ENCODE peak calls at places on chromosome 22, in ten cellular contexts. One of them, this sample, is unnamed.
A peak's percentile ranks its signal among the peaks of the same experiment; 100 is the strongest.

GRCh38 chr22:21755855-21756284 is 20.3 kb upstream of the YPEL1 start:
- DNase-seq in Peyer's patch: no peak
- DNase-seq in neuronal stem cell: no peak
- DNase-seq in breast epithelium: no peak
- DNase-seq in astrocyte of the spinal cord: peak; percentile 74
- DNase-seq in fibroblast of lung: peak; percentile 65
- DNase-seq in skeletal muscle cell: peak; percentile 58
- DNase-seq in tibial artery: no peak
- DNase-seq in cardiac muscle cell: peak; percentile 64
- DNase-seq in pancreas: no peak
- DNase-seq in this sample: peak; percentile 83

GRCh38 chr22:32847067-32847491 is 45.6 kb downstream of the TIMP3 start:
- DNase-seq in Peyer's patch: no peak
- DNase-seq in neuronal stem cell: no peak
- DNase-seq in breast epithelium: peak; percentile 58
- DNase-seq in astrocyte of the spinal cord: no peak
- DNase-seq in fibroblast of lung: no peak
- DNase-seq in skeletal muscle cell: no peak
- DNase-seq in tibial artery: peak; percentile 78
- DNase-seq in cardiac muscle cell: peak; percentile 33
- DNase-seq in pancreas: no peak
- DNase-seq in this sample: no peak

GRCh38 chr22:47552024-47552423 is 789.6 kb downstream of the TBC1D22A start:
- DNase-seq in Peyer's patch: no peak
- DNase-seq in neuronal stem cell: no peak
- DNase-seq in breast epithelium: peak; percentile 7
- DNase-seq in astrocyte of the spinal cord: no peak
- DNase-seq in fibroblast of lung: no peak
- DNase-seq in skeletal muscle cell: no peak
- DNase-seq in tibial artery: no peak
- DNase-seq in cardiac muscle cell: no peak
- DNase-seq in pancreas: no peak
- DNase-seq in this sample: no peak

GRCh38 chr22:47020157-47020556 is 257.7 kb downstream of the TBC1D22A start:
- DNase-seq in Peyer's patch: peak; percentile 10
- DNase-seq in neuronal stem cell: no peak
- DNase-seq in breast epithelium: no peak
- DNase-seq in astrocyte of the spinal cord: no peak
- DNase-seq in fibroblast of lung: peak; percentile 12
- DNase-seq in skeletal muscle cell: peak; percentile 10
- DNase-seq in tibial artery: no peak
- DNase-seq in cardiac muscle cell: peak; percentile 26
- DNase-seq in pancreas: no peak
- DNase-seq in this sample: no peak

GRCh38 chr22:35045451-35045850 is 20.5 kb upstream of the ISX start:
- DNase-seq in Peyer's patch: no peak
- DNase-seq in neuronal stem cell: no peak
- DNase-seq in breast epithelium: no peak
- DNase-seq in astrocyte of the spinal cord: no peak
- DNase-seq in fibroblast of lung: no peak
- DNase-seq in skeletal muscle cell: no peak
- DNase-seq in tibial artery: no peak
- DNase-seq in cardiac muscle cell: no peak
- DNase-seq in pancreas: no peak
- DNase-seq in this sample: no peak

GRCh38 chr22:49810363-49811013 is 17.2 kb downstream of the BRD1 start:
- DNase-seq in Peyer's patch: no peak
- DNase-seq in neuronal stem cell: no peak
- DNase-seq in breast epithelium: no peak
- DNase-seq in astrocyte of the spinal cord: peak; percentile 24
- DNase-seq in fibroblast of lung: no peak
- DNase-seq in skeletal muscle cell: no peak
- DNase-seq in tibial artery: no peak
- DNase-seq in cardiac muscle cell: peak; percentile 38
- DNase-seq in pancreas: no peak
- DNase-seq in this sample: no peak

GRCh38 chr22:17797721-17798559 is 23.7 kb upstream of the BID start:
- DNase-seq in Peyer's patch: no peak
- DNase-seq in neuronal stem cell: no peak
- DNase-seq in breast epithelium: no peak
- DNase-seq in astrocyte of the spinal cord: no peak
- DNase-seq in fibroblast of lung: no peak
- DNase-seq in skeletal muscle cell: no peak
- DNase-seq in tibial artery: no peak
- DNase-seq in cardiac muscle cell: no peak
- DNase-seq in pancreas: no peak
- DNase-seq in this sample: no peak

GRCh38 chr22:48709453-48709852 is 1118.2 kb downstream of the BRD1 start:
- DNase-seq in Peyer's patch: no peak
- DNase-seq in neuronal stem cell: no peak
- DNase-seq in breast epithelium: no peak
- DNase-seq in astrocyte of the spinal cord: no peak
- DNase-seq in fibroblast of lung: no peak
- DNase-seq in skeletal muscle cell: no peak
- DNase-seq in tibial artery: no peak
- DNase-seq in cardiac muscle cell: no peak
- DNase-seq in pancreas: no peak
- DNase-seq in this sample: no peak

GRCh38 chr22:42910221-42910942 is 53.3 kb upstream of the ARFGAP3 start:
- DNase-seq in Peyer's patch: no peak
- DNase-seq in neuronal stem cell: no peak
- DNase-seq in breast epithelium: no peak
- DNase-seq in astrocyte of the spinal cord: no peak
- DNase-seq in fibroblast of lung: no peak
- DNase-seq in skeletal muscle cell: no peak
- DNase-seq in tibial artery: no peak
- DNase-seq in cardiac muscle cell: no peak
- DNase-seq in pancreas: peak; percentile 30
- DNase-seq in this sample: no peak

GRCh38 chr22:30872282-30873041 is 96.1 kb downstream of the MORC2 start:
- DNase-seq in Peyer's patch: peak; percentile 27
- DNase-seq in neuronal stem cell: no peak
- DNase-seq in breast epithelium: peak; percentile 24
- DNase-seq in astrocyte of the spinal cord: no peak
- DNase-seq in fibroblast of lung: no peak
- DNase-seq in skeletal muscle cell: no peak
- DNase-seq in tibial artery: peak; percentile 11
- DNase-seq in cardiac muscle cell: no peak
- DNase-seq in pancreas: peak; percentile 4
- DNase-seq in this sample: no peak

GRCh38 chr22:32836286-32836859 is 34.9 kb downstream of the TIMP3 start:
- DNase-seq in Peyer's patch: no peak
- DNase-seq in neuronal stem cell: no peak
- DNase-seq in breast epithelium: no peak
- DNase-seq in astrocyte of the spinal cord: no peak
- DNase-seq in fibroblast of lung: no peak
- DNase-seq in skeletal muscle cell: no peak
- DNase-seq in tibial artery: no peak
- DNase-seq in cardiac muscle cell: peak; percentile 31
- DNase-seq in pancreas: no peak
- DNase-seq in this sample: no peak

GRCh38 chr22:32331918-32332725 is 25.5 kb upstream of the RFPL3 start:
- DNase-seq in Peyer's patch: peak; percentile 36
- DNase-seq in neuronal stem cell: no peak
- DNase-seq in breast epithelium: peak; percentile 37
- DNase-seq in astrocyte of the spinal cord: no peak
- DNase-seq in fibroblast of lung: no peak
- DNase-seq in skeletal muscle cell: no peak
- DNase-seq in tibial artery: no peak
- DNase-seq in cardiac muscle cell: no peak
- DNase-seq in pancreas: no peak
- DNase-seq in this sample: no peak

GRCh38 chr22:19737846-19738663 is 14.7 kb downstream of the GP1BB start:
- DNase-seq in Peyer's patch: no peak
- DNase-seq in neuronal stem cell: no peak
- DNase-seq in breast epithelium: no peak
- DNase-seq in astrocyte of the spinal cord: no peak
- DNase-seq in fibroblast of lung: no peak
- DNase-seq in skeletal muscle cell: no peak
- DNase-seq in tibial artery: no peak
- DNase-seq in cardiac muscle cell: no peak
- DNase-seq in pancreas: no peak
- DNase-seq in this sample: no peak
- H3K4me3 ChIP-seq in Peyer's patch: no peak overlapping the region
- H3K4me3 ChIP-seq in neuronal stem cell: no peak overlapping the region
- H3K4me3 ChIP-seq in breast epithelium: no peak overlapping the region
- H3K4me3 ChIP-seq in astrocyte of the spinal cord: no peak overlapping the region
- H3K4me3 ChIP-seq in fibroblast of lung: no peak overlapping the region
- H3K4me3 ChIP-seq in skeletal muscle cell: no peak overlapping the region
- H3K4me3 ChIP-seq in tibial artery: no peak overlapping the region
- H3K4me3 ChIP-seq in cardiac muscle cell: no peak overlapping the region
- H3K4me3 ChIP-seq in pancreas: no peak overlapping the region
- H3K4me3 ChIP-seq in this sample: no peak overlapping the region

GRCh38 chr22:45413013-45413367 is 409 bp downstream of the SMC1B start:
- DNase-seq in Peyer's patch: no peak
- DNase-seq in neuronal stem cell: no peak
- DNase-seq in breast epithelium: no peak
- DNase-seq in astrocyte of the spinal cord: no peak
- DNase-seq in fibroblast of lung: no peak
- DNase-seq in skeletal muscle cell: no peak
- DNase-seq in tibial artery: no peak
- DNase-seq in cardiac muscle cell: no peak
- DNase-seq in pancreas: peak; percentile 46
- DNase-seq in this sample: no peak
- H3K4me3 ChIP-seq in Peyer's patch: peak overlapping the region; percentile 41
- H3K4me3 ChIP-seq in neuronal stem cell: no peak overlapping the region
- H3K4me3 ChIP-seq in breast epithelium: peak overlapping the region; percentile 60
- H3K4me3 ChIP-seq in astrocyte of the spinal cord: no peak overlapping the region
- H3K4me3 ChIP-seq in fibroblast of lung: no peak overlapping the region
- H3K4me3 ChIP-seq in skeletal muscle cell: peak overlapping the region; percentile 61
- H3K4me3 ChIP-seq in tibial artery: peak overlapping the region; percentile 51
- H3K4me3 ChIP-seq in cardiac muscle cell: no peak overlapping the region
- H3K4me3 ChIP-seq in pancreas: peak overlapping the region; percentile 37
- H3K4me3 ChIP-seq in this sample: peak overlapping the region; percentile 63

DNA sequence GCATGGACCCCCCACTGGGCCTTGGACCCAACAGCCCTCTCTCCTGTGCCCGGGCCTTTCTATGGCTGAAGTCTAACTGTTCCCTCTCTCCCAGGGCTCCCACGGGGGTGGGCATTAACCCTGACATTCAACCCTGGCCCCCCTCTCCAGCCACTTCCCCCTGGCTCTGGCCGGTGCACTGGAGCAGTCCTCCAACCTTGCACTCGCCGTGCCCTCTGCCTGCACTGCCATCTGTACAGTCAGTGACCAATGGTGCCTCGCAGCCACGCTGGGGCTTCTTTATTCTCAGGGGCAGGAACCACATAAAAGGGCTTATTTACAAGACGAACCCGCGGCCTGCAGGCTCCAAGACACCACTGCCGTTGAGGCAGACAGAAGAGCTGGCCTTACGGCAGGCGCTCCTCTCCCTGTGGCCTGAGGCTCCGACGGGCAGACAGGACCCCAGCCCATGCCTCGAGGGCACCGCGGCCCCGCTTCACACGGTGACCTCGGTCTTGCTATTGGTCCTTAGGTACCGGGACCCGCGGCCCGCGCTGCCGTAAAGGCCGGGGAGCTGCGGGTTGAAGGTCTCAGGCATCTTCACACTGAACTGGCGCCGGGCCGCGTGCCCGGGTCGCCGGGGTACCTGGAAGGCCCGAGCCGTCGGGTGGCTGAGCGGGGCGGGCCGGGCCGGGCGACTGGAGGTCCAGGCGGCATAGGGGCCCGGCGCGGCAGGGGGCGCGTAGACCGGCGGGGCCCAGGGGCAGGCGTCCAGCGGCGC is 5.4 kb downstream of the SHISA8 start:
- DNase-seq in Peyer's patch: no peak
- DNase-seq in neuronal stem cell: no peak
- DNase-seq in breast epithelium: no peak
- DNase-seq in astrocyte of the spinal cord: no peak
- DNase-seq in fibroblast of lung: no peak
- DNase-seq in skeletal muscle cell: no peak
- DNase-seq in tibial artery: no peak
- DNase-seq in cardiac muscle cell: no peak
- DNase-seq in pancreas: no peak
- DNase-seq in this sample: no peak
- H3K4me3 ChIP-seq in Peyer's patch: peak overlapping the region; percentile 51
- H3K4me3 ChIP-seq in neuronal stem cell: no peak overlapping the region
- H3K4me3 ChIP-seq in breast epithelium: peak overlapping the region; percentile 35
- H3K4me3 ChIP-seq in astrocyte of the spinal cord: no peak overlapping the region
- H3K4me3 ChIP-seq in fibroblast of lung: no peak overlapping the region
- H3K4me3 ChIP-seq in skeletal muscle cell: no peak overlapping the region
- H3K4me3 ChIP-seq in tibial artery: peak overlapping the region; percentile 43
- H3K4me3 ChIP-seq in cardiac muscle cell: peak overlapping the region; percentile 20
- H3K4me3 ChIP-seq in pancreas: no peak overlapping the region
- H3K4me3 ChIP-seq in this sample: no peak overlapping the region

GRCh38 chr22:43925433-43926348 is 2.1 kb downstream of the PNPLA3 start:
- DNase-seq in Peyer's patch: no peak
- DNase-seq in neuronal stem cell: peak; percentile 80
- DNase-seq in breast epithelium: no peak
- DNase-seq in astrocyte of the spinal cord: no peak
- DNase-seq in fibroblast of lung: no peak
- DNase-seq in skeletal muscle cell: no peak
- DNase-seq in tibial artery: no peak
- DNase-seq in cardiac muscle cell: peak; percentile 25
- DNase-seq in pancreas: no peak
- DNase-seq in this sample: peak; percentile 82

GRCh38 chr22:43921361-43921760 is 2.2 kb upstream of the PNPLA3 start:
- DNase-seq in Peyer's patch: no peak
- DNase-seq in neuronal stem cell: no peak
- DNase-seq in breast epithelium: no peak
- DNase-seq in astrocyte of the spinal cord: peak; percentile 70
- DNase-seq in fibroblast of lung: peak; percentile 58
- DNase-seq in skeletal muscle cell: peak; percentile 26
- DNase-seq in tibial artery: no peak
- DNase-seq in cardiac muscle cell: peak; percentile 50
- DNase-seq in pancreas: no peak
- DNase-seq in this sample: peak; percentile 79

GRCh38 chr22:43923631-43924548 is at the start of gene PNPLA3:
- DNase-seq in Peyer's patch: peak; percentile 92
- DNase-seq in neuronal stem cell: peak; percentile 91
- DNase-seq in breast epithelium: peak; percentile 81
- DNase-seq in astrocyte of the spinal cord: peak; percentile 89
- DNase-seq in fibroblast of lung: peak; percentile 86
- DNase-seq in skeletal muscle cell: peak; percentile 63
- DNase-seq in tibial artery: peak; percentile 82
- DNase-seq in cardiac muscle cell: peak; percentile 91
- DNase-seq in pancreas: peak; percentile 92
- DNase-seq in this sample: peak; percentile 91

GRCh38 chr22:43922123-43922522 is 1.5 kb upstream of the PNPLA3 start:
- DNase-seq in Peyer's patch: no peak
- DNase-seq in neuronal stem cell: no peak
- DNase-seq in breast epithelium: no peak
- DNase-seq in astrocyte of the spinal cord: no peak
- DNase-seq in fibroblast of lung: no peak
- DNase-seq in skeletal muscle cell: no peak
- DNase-seq in tibial artery: no peak
- DNase-seq in cardiac muscle cell: no peak
- DNase-seq in pancreas: no peak
- DNase-seq in this sample: no peak

DNA sequence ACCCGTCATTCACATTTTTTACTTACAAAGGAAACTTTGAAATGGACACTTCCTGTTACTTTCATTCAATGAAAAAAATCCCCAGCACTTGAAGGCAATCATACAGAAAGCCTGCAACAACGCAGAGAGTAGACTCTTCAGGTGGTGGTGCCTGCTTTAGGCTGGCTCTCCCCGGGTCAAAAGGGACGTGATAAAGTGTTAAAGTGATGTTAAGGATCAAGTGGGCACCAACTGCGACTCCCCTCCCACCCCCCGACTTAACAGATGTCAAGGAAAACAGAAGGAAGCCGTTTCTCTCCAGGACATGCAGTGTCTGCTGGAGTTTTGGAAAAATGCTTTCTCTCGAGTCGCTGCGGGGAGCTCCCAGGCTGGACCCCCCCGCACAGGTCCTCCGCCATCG is 414 bp upstream of the PNPLA3 start:
- DNase-seq in Peyer's patch: no peak
- DNase-seq in neuronal stem cell: no peak
- DNase-seq in breast epithelium: no peak
- DNase-seq in astrocyte of the spinal cord: peak; percentile 48
- DNase-seq in fibroblast of lung: peak; percentile 28
- DNase-seq in skeletal muscle cell: no peak
- DNase-seq in tibial artery: no peak
- DNase-seq in cardiac muscle cell: peak; percentile 16
- DNase-seq in pancreas: no peak
- DNase-seq in this sample: no peak
- H3K4me3 ChIP-seq in Peyer's patch: peak overlapping the region; percentile 57
- H3K4me3 ChIP-seq in neuronal stem cell: peak overlapping the region; percentile 75
- H3K4me3 ChIP-seq in breast epithelium: peak overlapping the region; percentile 67
- H3K4me3 ChIP-seq in astrocyte of the spinal cord: peak overlapping the region; percentile 39
- H3K4me3 ChIP-seq in fibroblast of lung: peak overlapping the region; percentile 46
- H3K4me3 ChIP-seq in skeletal muscle cell: peak overlapping the region; percentile 48
- H3K4me3 ChIP-seq in tibial artery: peak overlapping the region; percentile 58
- H3K4me3 ChIP-seq in cardiac muscle cell: peak overlapping the region; percentile 47
- H3K4me3 ChIP-seq in pancreas: no peak overlapping the region
- H3K4me3 ChIP-seq in this sample: peak overlapping the region; percentile 83

This sample was measured in MG63.